ENCODE peak calls at places on chromosomes 6 and 20, in seven cellular contexts. One of them, this sample, is unnamed. For H3K27me3, the result is how much of the 10 kb centered on the place peaks cover.

GRCh38 chr6:79385333-79385732 is 150.9 kb upstream of the HMGN3 start:
- DNase-seq in astrocyte: no peak
- DNase-seq in PC-3: peak
- DNase-seq in HepG2: no peak
- DNase-seq in MM.1S: no peak
- DNase-seq in mammary epithelial cell: no peak
- DNase-seq in GM23338: no peak
- DNase-seq in this sample: no peak

GRCh38 chr6:157381631-157382621 is 936 bp downstream of the ZDHHC14 start:
- DNase-seq in astrocyte: peak
- DNase-seq in PC-3: peak
- DNase-seq in HepG2: peak
- DNase-seq in MM.1S: peak
- DNase-seq in mammary epithelial cell: peak
- DNase-seq in GM23338: peak
- DNase-seq in this sample: no peak

GRCh38 chr20:47273591-47274235 is 82.8 kb downstream of the ZMYND8 start:
- DNase-seq in astrocyte: peak
- DNase-seq in PC-3: no peak
- DNase-seq in HepG2: no peak
- DNase-seq in MM.1S: no peak
- DNase-seq in mammary epithelial cell: no peak
- DNase-seq in GM23338: no peak
- DNase-seq in this sample: no peak

GRCh38 chr20:59134182-59134581 is 29.4 kb upstream of the ZNF831 start:
- DNase-seq in astrocyte: no peak
- DNase-seq in PC-3: no peak
- DNase-seq in HepG2: no peak
- DNase-seq in MM.1S: no peak
- DNase-seq in mammary epithelial cell: no peak
- DNase-seq in GM23338: no peak
- DNase-seq in this sample: no peak

GRCh38 chr6:100465701-100466409 is 1.1 kb upstream of the SIM1 start:
- DNase-seq in astrocyte: no peak
- DNase-seq in PC-3: no peak
- DNase-seq in HepG2: no peak
- DNase-seq in MM.1S: no peak
- DNase-seq in mammary epithelial cell: no peak
- DNase-seq in GM23338: peak
- DNase-seq in this sample: no peak

GRCh38 chr6:82843291-82843885 is 222.3 kb downstream of the UBE3D start:
- DNase-seq in astrocyte: no peak
- DNase-seq in PC-3: no peak
- DNase-seq in HepG2: no peak
- DNase-seq in MM.1S: no peak
- DNase-seq in mammary epithelial cell: no peak
- DNase-seq in GM23338: no peak
- DNase-seq in this sample: no peak

GRCh38 chr20:64090165-64090564 is 6.0 kb upstream of the LKAAEAR1 start:
- DNase-seq in astrocyte: no peak
- DNase-seq in PC-3: no peak
- DNase-seq in HepG2: no peak
- DNase-seq in MM.1S: no peak
- DNase-seq in mammary epithelial cell: no peak
- DNase-seq in GM23338: no peak
- DNase-seq in this sample: no peak

GRCh38 chr6:31402324-31403282 is 792 bp upstream of the MICA start:
- DNase-seq in astrocyte: no peak
- DNase-seq in PC-3: peak
- DNase-seq in HepG2: no peak
- DNase-seq in MM.1S: peak
- DNase-seq in mammary epithelial cell: no peak
- DNase-seq in GM23338: peak
- DNase-seq in this sample: peak

GRCh38 chr6:47483516-47483852 is 5.9 kb downstream of the CD2AP start:
- DNase-seq in astrocyte: no peak
- DNase-seq in PC-3: no peak
- DNase-seq in HepG2: no peak
- DNase-seq in MM.1S: no peak
- DNase-seq in mammary epithelial cell: no peak
- DNase-seq in GM23338: no peak
- DNase-seq in this sample: no peak

GRCh38 chr20:32231847-32232246 is 24.2 kb downstream of the POFUT1 start:
- DNase-seq in astrocyte: no peak
- DNase-seq in PC-3: no peak
- DNase-seq in HepG2: no peak
- DNase-seq in MM.1S: peak
- DNase-seq in mammary epithelial cell: no peak
- DNase-seq in GM23338: no peak
- DNase-seq in this sample: no peak

GRCh38 chr20:40332167-40332566 is 356.9 kb downstream of the MAFB start:
- DNase-seq in astrocyte: no peak
- DNase-seq in PC-3: no peak
- DNase-seq in HepG2: no peak
- DNase-seq in MM.1S: no peak
- DNase-seq in mammary epithelial cell: no peak
- DNase-seq in GM23338: no peak
- DNase-seq in this sample: no peak

GRCh38 chr6:116221067-116221466 is 32.8 kb downstream of the TSPYL4 start:
- DNase-seq in astrocyte: peak
- DNase-seq in PC-3: no peak
- DNase-seq in HepG2: no peak
- DNase-seq in MM.1S: no peak
- DNase-seq in mammary epithelial cell: no peak
- DNase-seq in GM23338: no peak
- DNase-seq in this sample: no peak

GRCh38 chr6:52712136-52712535 is 41.2 kb downstream of the TMEM14A start:
- DNase-seq in astrocyte: no peak
- DNase-seq in PC-3: peak
- DNase-seq in HepG2: no peak
- DNase-seq in MM.1S: no peak
- DNase-seq in mammary epithelial cell: peak
- DNase-seq in GM23338: no peak
- DNase-seq in this sample: no peak

GRCh38 chr6:149636116-149636515 is 12.4 kb downstream of the KATNA1 start:
- DNase-seq in astrocyte: no peak
- DNase-seq in PC-3: peak
- DNase-seq in HepG2: no peak
- DNase-seq in MM.1S: no peak
- DNase-seq in mammary epithelial cell: peak
- DNase-seq in GM23338: peak
- DNase-seq in this sample: no peak

GRCh38 chr20:41218466-41218865 is 81.1 kb downstream of the PLCG1 start:
- DNase-seq in astrocyte: peak
- DNase-seq in PC-3: no peak
- DNase-seq in HepG2: no peak
- DNase-seq in MM.1S: no peak
- DNase-seq in mammary epithelial cell: peak
- DNase-seq in GM23338: no peak
- DNase-seq in this sample: no peak

GRCh38 chr6:6803180-6803978 is 214.9 kb downstream of the LY86 start:
- DNase-seq in astrocyte: no peak
- DNase-seq in PC-3: peak
- DNase-seq in HepG2: no peak
- DNase-seq in MM.1S: peak
- DNase-seq in mammary epithelial cell: peak
- DNase-seq in GM23338: no peak
- DNase-seq in this sample: no peak

DNA sequence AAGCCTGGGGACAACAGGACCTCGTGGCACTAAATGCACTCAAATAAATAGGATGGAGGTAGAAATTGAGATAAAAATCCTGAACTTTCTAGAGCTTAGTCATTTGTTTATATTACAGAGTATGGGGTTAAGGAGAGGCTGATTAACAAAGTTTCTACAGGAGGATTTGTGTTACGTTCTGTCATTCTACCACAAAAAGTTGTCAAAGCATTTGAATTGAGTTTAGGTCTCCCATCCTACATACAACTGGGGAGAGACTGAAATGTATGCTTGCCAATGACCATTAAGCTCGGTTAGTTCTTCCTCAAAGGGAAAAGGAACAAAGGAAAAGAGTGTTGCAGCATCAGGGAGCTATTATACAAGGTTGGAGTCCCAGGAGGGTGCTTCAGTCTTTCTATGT is 597.9 kb downstream of the COL12A1 start:
- DNase-seq in astrocyte: peak
- DNase-seq in PC-3: peak
- DNase-seq in HepG2: no peak
- DNase-seq in MM.1S: no peak
- DNase-seq in mammary epithelial cell: no peak
- DNase-seq in GM23338: peak
- DNase-seq in this sample: no peak
- H3K4me2 ChIP-seq in astrocyte: peak
- H3K4me2 ChIP-seq in PC-3: peak
- H3K4me2 ChIP-seq in HepG2: no peak
- H3K4me2 ChIP-seq in MM.1S: no peak
- H3K4me2 ChIP-seq in mammary epithelial cell: no peak
- H3K4me2 ChIP-seq in GM23338: no peak
- H3K4me2 ChIP-seq in this sample: no peak

GRCh38 chr6:28810655-28811053 is 113.1 kb downstream of the TRIM27 start:
- DNase-seq in astrocyte: no peak
- DNase-seq in PC-3: no peak
- DNase-seq in HepG2: no peak
- DNase-seq in MM.1S: no peak
- DNase-seq in mammary epithelial cell: no peak
- DNase-seq in GM23338: no peak
- DNase-seq in this sample: no peak

GRCh38 chr6:28811873-28812272 is 111.9 kb downstream of the TRIM27 start:
- DNase-seq in astrocyte: peak
- DNase-seq in PC-3: peak
- DNase-seq in HepG2: peak
- DNase-seq in MM.1S: no peak
- DNase-seq in mammary epithelial cell: peak
- DNase-seq in GM23338: peak
- DNase-seq in this sample: no peak

GRCh38 chr6:28809947-28810654 is 113.7 kb downstream of the TRIM27 start:
- DNase-seq in astrocyte: no peak
- DNase-seq in PC-3: no peak
- DNase-seq in HepG2: no peak
- DNase-seq in MM.1S: no peak
- DNase-seq in mammary epithelial cell: no peak
- DNase-seq in GM23338: peak
- DNase-seq in this sample: no peak

GRCh38 chr6:28814032-28814976 is 109.5 kb downstream of the TRIM27 start:
- DNase-seq in astrocyte: no peak
- DNase-seq in PC-3: no peak
- DNase-seq in HepG2: no peak
- DNase-seq in MM.1S: no peak
- DNase-seq in mammary epithelial cell: no peak
- DNase-seq in GM23338: peak
- DNase-seq in this sample: no peak

GRCh38 chr6:28812778-28813569 is 110.8 kb downstream of the TRIM27 start:
- DNase-seq in astrocyte: no peak
- DNase-seq in PC-3: no peak
- DNase-seq in HepG2: no peak
- DNase-seq in MM.1S: no peak
- DNase-seq in mammary epithelial cell: no peak
- DNase-seq in GM23338: no peak
- DNase-seq in this sample: no peak
- TF ChIP-seq EZH2 in astrocyte: no peak
- TF ChIP-seq EZH2 in PC-3: no peak
- TF ChIP-seq EZH2 in HepG2: no peak
- TF ChIP-seq EZH2 in MM.1S: no peak
- TF ChIP-seq EZH2 in mammary epithelial cell: no peak
- TF ChIP-seq EZH2 in GM23338: no peak
- TF ChIP-seq EZH2 in this sample: no peak

GRCh38 chr6:104956663-104957294 is at the start of gene LIN28B:
- DNase-seq in astrocyte: no peak
- DNase-seq in PC-3: no peak
- DNase-seq in HepG2: peak
- DNase-seq in MM.1S: no peak
- DNase-seq in mammary epithelial cell: no peak
- DNase-seq in GM23338: no peak
- DNase-seq in this sample: no peak
- H3K27me3 ChIP-seq in astrocyte: half or more
- H3K27me3 ChIP-seq in PC-3: under half
- H3K27me3 ChIP-seq in HepG2: under half
- H3K27me3 ChIP-seq in MM.1S: under half
- H3K27me3 ChIP-seq in mammary epithelial cell: under half
- H3K27me3 ChIP-seq in GM23338: under half
- H3K27me3 ChIP-seq in this sample: under half

DNA sequence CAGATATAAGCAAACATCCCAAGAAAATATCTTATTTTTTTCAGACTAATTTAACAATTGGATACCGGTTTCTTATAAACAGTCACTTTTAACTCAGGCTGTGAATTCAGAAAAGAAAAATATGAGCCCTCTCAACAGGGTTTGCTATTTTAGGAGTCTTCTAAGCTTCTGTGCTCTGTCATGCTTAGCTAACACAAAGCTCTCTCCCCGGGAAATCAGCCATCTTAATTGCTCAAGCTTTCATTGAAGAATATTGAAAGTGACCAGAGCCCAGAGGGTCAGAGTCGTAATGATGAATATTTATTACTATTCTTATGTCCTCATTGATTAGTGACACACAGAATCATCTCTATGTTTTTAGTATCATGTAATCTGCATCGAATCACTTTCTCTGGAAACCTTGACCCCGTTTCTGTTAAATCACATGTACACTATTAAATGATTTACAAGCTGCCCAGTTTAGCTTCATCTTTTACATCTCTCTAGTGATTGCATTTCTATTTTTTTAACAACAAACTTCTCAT is 96.0 kb downstream of the RFPL4B start:
- DNase-seq in astrocyte: no peak
- DNase-seq in PC-3: no peak
- DNase-seq in HepG2: no peak
- DNase-seq in MM.1S: no peak
- DNase-seq in mammary epithelial cell: no peak
- DNase-seq in GM23338: no peak
- DNase-seq in this sample: no peak
- H3K4me2 ChIP-seq in astrocyte: no peak
- H3K4me2 ChIP-seq in PC-3: no peak
- H3K4me2 ChIP-seq in HepG2: no peak
- H3K4me2 ChIP-seq in MM.1S: no peak
- H3K4me2 ChIP-seq in mammary epithelial cell: no peak
- H3K4me2 ChIP-seq in GM23338: no peak
- H3K4me2 ChIP-seq in this sample: no peak

DNA sequence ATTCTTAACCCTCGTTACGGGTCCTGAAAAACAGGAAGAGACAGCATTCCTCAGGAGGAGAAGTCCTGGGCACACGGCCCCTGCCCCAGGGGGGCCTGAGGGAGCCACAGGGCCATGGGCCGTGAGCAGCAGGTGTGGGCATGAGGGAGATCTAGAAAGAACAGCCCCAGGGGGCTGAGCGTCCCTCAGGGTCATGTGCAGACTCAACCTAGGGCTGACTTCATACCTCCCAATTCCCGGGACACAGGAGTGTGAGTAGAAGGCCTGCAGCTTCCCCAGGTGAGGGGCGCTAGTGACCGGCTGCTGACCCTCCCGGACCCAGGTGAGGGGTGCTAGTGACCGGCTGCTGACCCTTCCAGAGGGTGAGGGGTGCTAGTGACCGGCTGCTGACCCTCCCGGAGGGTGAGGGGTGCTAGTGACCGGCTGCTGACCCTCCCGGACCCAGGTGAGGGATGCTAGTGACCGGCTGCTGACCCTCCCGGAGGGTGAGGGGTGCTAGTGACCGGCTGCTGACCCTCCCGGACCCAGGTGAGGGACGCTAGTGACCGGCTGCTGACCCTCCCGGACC is 35.1 kb downstream of the FRMD1 start:
- DNase-seq in astrocyte: no peak
- DNase-seq in PC-3: no peak
- DNase-seq in HepG2: no peak
- DNase-seq in MM.1S: no peak
- DNase-seq in mammary epithelial cell: no peak
- DNase-seq in GM23338: no peak
- DNase-seq in this sample: no peak
- TF ChIP-seq EZH2 in astrocyte: no peak
- TF ChIP-seq EZH2 in PC-3: no peak
- TF ChIP-seq EZH2 in HepG2: no peak
- TF ChIP-seq EZH2 in MM.1S: no peak
- TF ChIP-seq EZH2 in mammary epithelial cell: no peak
- TF ChIP-seq EZH2 in GM23338: no peak
- TF ChIP-seq EZH2 in this sample: no peak